ENCODE peak calls at places on chromosomes 13 and 19, in seven cellular contexts. A is foreskin keratinocyte, U is fibroblast of lung, M is psoas muscle, E is Peyer's patch, J is ovary, O is heart left ventricle. Z is an unnamed sample.

GRCh38 chr19:1408300-1409203 is 1.2 kb downstream of the DAZAP1 start:
- DNase-seq in U (peak), O (peak), A (no peak), J (peak), M (peak), E (peak), Z (no peak)

GRCh38 chr13:77876176-77876575 is 42.5 kb downstream of the EDNRB start:
- DNase-seq in E (no peak), O (no peak), M (no peak), A (no peak), J (no peak), U (peak), Z (no peak)

GRCh38 chr19:3656073-3656746 is 29.6 kb upstream of the CACTIN start:
- DNase-seq in J (no peak), M (no peak), A (no peak), O (no peak), U (peak), E (no peak), Z (no peak)

GRCh38 chr13:99176309-99177276 is 24.1 kb upstream of the UBAC2 start:
- DNase-seq in M (peak), A (no peak), U (peak), E (peak), O (peak), J (peak), Z (peak)

GRCh38 chr13:102141625-102142472 is 260.0 kb downstream of the FGF14 start:
- DNase-seq in U (peak), M (no peak), A (no peak), O (no peak), J (no peak), E (no peak), Z (no peak)

GRCh38 chr19:29620931-29621351 is 14.9 kb downstream of the POP4 start:
- DNase-seq in J (no peak), M (no peak), O (peak), A (no peak), U (no peak), E (no peak), Z (no peak)

GRCh38 chr19:18232540-18233223 is 6.4 kb upstream of the PDE4C start:
- DNase-seq in O (no peak), E (no peak), J (no peak), M (no peak), A (no peak), U (no peak), Z (no peak)

GRCh38 chr19:50975766-50976165 is 6.4 kb upstream of the KLK6 start:
- DNase-seq in O (no peak), E (no peak), U (no peak), M (no peak), J (no peak), A (no peak), Z (no peak)

GRCh38 chr19:35983177-35983576 is 11.8 kb upstream of the SDHAF1 start:
- DNase-seq in E (no peak), M (no peak), J (no peak), O (no peak), U (no peak), A (no peak), Z (no peak)

DNA sequence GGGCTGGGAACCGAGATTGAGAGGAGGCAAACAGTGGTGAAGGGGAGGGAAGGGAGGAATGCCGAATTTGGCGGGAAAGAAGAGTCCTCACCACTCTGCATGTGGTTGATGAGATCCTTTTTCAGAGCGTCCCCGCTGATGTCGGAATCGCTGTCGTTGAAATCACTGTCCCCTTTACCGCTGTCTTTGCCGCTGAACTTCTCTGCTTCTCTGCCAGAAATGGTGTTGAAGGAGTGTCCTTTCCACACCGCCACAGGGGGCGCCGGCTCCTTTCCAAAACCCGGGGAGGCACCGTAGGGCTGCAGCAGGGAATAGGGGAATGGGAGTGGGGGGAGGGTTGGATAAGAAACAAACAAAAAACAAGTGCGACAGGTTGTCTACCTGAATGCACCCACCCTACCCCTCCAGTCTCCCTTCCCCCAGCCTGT is 3.1 kb downstream of the PCDH8 start:
- DNase-seq in O (no peak), U (no peak), A (no peak), J (no peak), E (no peak), M (no peak), Z (no peak)
- TF ChIP-seq CTCF in O (no peak), U (no peak), A (peak), J (no peak), E (no peak), M (no peak), Z (no peak)

GRCh38 chr13:37106642-37107041 is 1.2 kb upstream of the CSNK1A1L start:
- DNase-seq in E (no peak), A (no peak), J (no peak), M (no peak), O (no peak), U (no peak), Z (no peak)

GRCh38 chr13:37105251-37105714 is at the start of gene CSNK1A1L:
- DNase-seq in A (no peak), O (no peak), U (no peak), M (no peak), J (no peak), E (no peak), Z (no peak)

GRCh38 chr13:37107868-37108267 is 2.4 kb upstream of the CSNK1A1L start:
- DNase-seq in U (no peak), E (no peak), M (no peak), O (no peak), A (no peak), J (no peak), Z (no peak)

DNA sequence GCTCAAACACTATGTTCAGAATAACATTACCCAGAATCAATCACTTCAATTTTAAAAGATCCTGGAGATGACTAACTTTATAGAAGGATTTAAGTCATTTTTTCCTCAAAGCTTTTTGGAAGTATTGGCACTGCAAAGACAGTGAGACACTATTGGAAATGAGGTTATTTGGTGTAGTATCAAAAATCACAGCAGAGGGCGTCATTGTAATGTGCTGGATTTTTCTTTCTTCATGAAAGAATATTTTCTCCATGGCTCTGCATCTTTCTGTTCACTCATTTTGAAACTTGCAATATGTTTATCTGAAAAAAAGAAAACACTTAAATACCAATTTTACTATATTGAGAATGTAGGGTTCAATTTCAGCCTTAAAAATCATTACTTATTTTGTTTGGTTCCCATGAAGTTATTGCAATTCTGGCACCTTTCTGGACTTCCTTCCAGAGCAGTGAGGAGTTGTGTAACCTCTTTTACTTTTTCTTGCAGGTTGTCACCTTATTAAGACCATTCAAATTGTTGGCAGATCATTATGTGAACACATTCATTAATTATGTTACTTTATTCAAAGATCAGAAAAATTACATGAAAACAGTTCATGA is 3.7 kb upstream of the CSNK1A1L start:
- DNase-seq in U (peak), A (no peak), E (no peak), M (no peak), J (no peak), O (no peak), Z (no peak)
- TF ChIP-seq CTCF in U (peak), A (peak), E (peak), M (peak), J (peak), O (peak), Z (peak)

GRCh38 chr13:75541961-75542360 is 4.3 kb upstream of the COMMD6 start:
- DNase-seq in U (no peak), O (no peak), A (no peak), E (no peak), M (no peak), J (no peak), Z (no peak)

GRCh38 chr13:75541287-75541686 is 3.6 kb upstream of the COMMD6 start:
- DNase-seq in M (no peak), U (no peak), O (no peak), A (no peak), E (no peak), J (no peak), Z (no peak)

GRCh38 chr13:75533866-75534265 is 3.8 kb downstream of the COMMD6 start:
- DNase-seq in U (no peak), A (no peak), E (no peak), O (no peak), M (no peak), J (no peak), Z (no peak)

DNA sequence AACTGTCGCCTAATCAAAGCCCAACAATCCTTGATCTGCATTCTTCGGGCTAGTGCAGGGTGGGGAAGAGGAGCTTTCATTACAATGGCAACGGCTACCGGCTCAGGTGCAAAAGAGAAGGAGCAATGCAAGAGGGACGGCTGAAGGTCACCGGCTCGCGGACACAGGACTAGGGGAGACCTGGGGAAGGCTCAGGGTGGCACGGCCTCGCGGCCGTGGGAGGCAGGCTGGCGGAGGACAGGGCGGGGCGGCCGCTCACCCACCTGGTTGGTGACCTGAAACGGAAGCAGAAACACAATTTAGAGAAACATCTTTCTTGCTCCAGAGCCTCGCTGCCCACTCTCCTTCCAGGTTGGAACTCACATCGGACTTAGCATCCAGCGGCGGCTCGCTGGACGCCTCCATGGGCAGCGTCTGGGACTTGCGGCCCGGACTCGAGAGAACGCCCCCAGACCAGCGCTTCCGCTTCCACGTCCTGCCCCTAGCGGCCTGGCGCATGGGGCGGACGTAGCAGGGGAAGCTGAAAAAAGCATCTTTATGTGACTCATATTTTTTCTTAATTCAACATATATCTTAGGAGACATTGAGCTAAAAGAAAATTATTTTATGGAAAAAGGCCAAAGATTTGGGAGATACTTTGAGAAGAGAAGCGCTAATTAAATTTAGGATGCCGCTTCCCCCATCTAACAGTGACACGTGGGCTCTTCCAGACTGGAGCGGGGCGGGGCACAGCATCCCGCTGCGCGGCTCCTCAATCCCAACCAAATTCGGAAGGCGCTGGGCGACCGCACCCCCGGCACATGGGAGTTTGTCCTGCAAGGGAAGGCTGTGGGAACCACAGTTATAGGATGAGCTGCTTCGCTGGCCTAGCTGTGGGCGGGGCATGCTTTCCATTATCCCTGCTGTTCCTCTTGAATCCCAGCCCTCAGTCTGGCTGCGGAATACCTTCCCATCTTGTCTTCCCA is at the start of gene COMMD6:
- DNase-seq in E (peak), M (peak), A (peak), O (peak), U (peak), J (peak), Z (peak)
- TF ChIP-seq CTCF in E (peak), M (peak), A (peak), O (peak), U (no peak), J (peak), Z (peak)

GRCh38 chr13:74443623-74444022 is 309.4 kb upstream of the KLF12 start:
- DNase-seq in O (no peak), M (no peak), A (peak), J (no peak), E (no peak), U (peak), Z (no peak)

GRCh38 chr13:74444877-74445479 is 310.8 kb upstream of the KLF12 start:
- DNase-seq in A (no peak), E (no peak), O (no peak), J (no peak), U (peak), M (no peak), Z (no peak)

GRCh38 chr13:74438911-74439310 is 304.7 kb upstream of the KLF12 start:
- DNase-seq in A (no peak), O (no peak), M (no peak), J (no peak), U (no peak), E (no peak), Z (no peak)

GRCh38 chr13:74444161-74444571 is 310.0 kb upstream of the KLF12 start:
- DNase-seq in O (no peak), U (no peak), A (peak), M (no peak), E (no peak), J (no peak), Z (no peak)

DNA sequence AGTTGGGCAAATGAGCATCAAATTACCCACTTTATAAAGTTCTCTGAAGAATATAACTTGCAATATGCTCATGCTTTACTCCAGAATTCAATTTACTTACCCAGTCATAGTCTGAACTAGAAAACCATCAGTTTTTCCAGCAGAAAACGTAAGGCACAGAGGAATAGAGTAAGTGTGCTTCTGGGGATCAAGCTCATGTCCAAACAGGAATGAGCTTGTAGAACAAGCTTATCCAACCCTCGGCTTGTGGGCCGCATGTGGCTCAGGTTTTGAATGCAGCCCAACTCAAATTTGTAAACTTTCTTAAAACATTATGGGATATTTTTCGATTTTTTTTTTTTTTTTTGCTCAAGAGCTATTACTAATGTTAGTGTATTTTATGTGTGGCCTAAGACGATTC is 308.5 kb upstream of the KLF12 start:
- DNase-seq in O (no peak), J (no peak), M (no peak), E (no peak), U (no peak), A (peak), Z (no peak)
- TF ChIP-seq CTCF in O (no peak), J (no peak), M (no peak), E (no peak), U (no peak), A (no peak), Z (no peak)

GRCh38 chr19:8138201-8138600 is 11.2 kb downstream of the FBN3 start:
- DNase-seq in U (no peak), M (no peak), E (no peak), A (no peak), O (no peak), J (no peak), Z (no peak)

GRCh38 chr19:8143041-8143440 is 6.4 kb downstream of the FBN3 start:
- DNase-seq in J (no peak), O (no peak), E (no peak), A (no peak), U (no peak), M (no peak), Z (no peak)

GRCh38 chr19:8145969-8146368 is 3.4 kb downstream of the FBN3 start:
- DNase-seq in J (no peak), U (no peak), M (no peak), A (no peak), E (no peak), O (no peak), Z (no peak)

GRCh38 chr19:8144273-8144672 is 5.1 kb downstream of the FBN3 start:
- DNase-seq in J (no peak), M (no peak), A (no peak), O (no peak), U (no peak), E (no peak), Z (no peak)

GRCh38 chr19:8141726-8142524 is 7.5 kb downstream of the FBN3 start:
- DNase-seq in O (no peak), U (no peak), E (no peak), A (no peak), M (no peak), J (no peak), Z (no peak)
- TF ChIP-seq CTCF in O (no peak), U (no peak), E (no peak), A (no peak), M (no peak), J (no peak), Z (no peak)

DNA sequence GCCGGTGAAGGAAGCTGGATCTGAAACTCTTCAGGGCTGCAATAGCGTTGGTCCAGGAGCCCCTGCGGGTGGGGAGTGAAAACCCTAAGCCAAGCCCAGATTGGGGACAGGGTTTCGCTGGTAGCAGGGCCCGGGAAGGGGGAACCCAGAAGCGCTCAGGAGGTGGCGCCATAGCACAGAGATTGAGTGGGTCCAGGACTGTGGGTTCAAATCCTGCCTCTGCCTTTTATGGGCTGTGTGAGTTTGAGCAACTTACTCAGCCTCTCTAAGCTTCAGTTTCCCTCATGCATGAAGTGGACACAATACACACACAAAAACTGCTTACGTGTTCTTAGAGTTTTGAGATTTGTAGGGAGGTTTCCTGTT is 8.3 kb upstream of the SYCN start:
- DNase-seq in O (no peak), J (no peak), U (peak), A (no peak), M (no peak), E (peak), Z (no peak)
- TF ChIP-seq CTCF in O (peak), J (no peak), U (peak), A (peak), M (no peak), E (no peak), Z (no peak)

DNA sequence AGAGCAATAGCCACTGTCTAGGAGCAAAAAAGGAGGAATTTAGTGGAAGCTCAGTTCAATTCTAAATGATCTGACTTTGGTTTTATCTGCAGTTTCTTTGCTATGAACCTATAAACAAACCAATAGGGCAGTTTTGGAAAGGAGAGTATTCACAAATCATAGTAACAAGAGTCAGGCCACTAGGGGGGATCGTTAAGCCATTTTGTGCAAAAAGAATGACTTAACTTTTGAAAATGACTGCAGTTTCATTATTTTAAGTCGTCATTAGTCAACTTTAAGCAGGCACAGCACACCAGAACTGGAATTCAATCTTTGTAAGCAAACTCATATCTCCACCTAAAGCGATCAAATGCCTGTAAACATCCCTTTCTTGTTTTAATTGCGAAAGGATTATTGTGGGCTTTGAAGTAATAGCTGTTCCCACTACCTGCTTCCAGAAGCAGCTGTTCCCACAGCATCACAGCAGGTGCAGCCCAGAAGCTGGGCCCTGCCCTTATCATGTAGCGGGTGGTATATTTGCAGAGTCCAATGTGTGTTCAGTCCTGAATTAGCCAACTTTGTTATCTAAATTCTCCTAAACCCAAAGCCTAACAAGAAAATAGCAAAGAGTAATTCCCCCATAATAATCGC is 51.5 kb downstream of the SOX21 start:
- DNase-seq in U (peak), M (no peak), A (no peak), J (no peak), E (no peak), O (no peak), Z (no peak)
- TF ChIP-seq CTCF in U (peak), M (no peak), A (peak), J (no peak), E (no peak), O (peak), Z (no peak)

DNA sequence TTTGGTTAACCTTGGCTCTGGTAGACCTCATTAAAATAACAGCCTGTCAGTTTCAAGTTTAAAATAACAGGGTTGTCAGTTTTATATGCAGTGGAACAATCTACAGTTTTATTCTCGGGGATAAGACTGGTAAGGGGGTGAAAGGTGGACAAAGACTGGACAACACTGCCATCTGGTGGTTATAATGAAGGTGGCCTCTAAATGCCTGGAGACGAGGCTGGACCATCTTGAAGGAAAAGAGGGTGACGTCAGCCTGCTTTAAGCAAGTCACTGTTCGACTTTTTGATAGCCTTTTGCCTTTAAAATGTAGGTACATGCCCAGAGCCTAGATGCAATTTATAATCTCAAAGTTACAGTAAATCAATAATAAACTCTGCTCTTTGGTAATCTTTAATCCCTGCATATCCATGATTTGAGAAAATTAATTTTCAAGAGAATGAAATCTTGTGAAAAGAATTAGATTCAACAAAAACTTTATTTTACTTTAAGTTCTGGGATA is 117.0 kb downstream of the DCT start:
- DNase-seq in O (no peak), U (peak), M (no peak), A (peak), E (no peak), J (no peak), Z (no peak)
- TF ChIP-seq CTCF in O (peak), U (peak), M (peak), A (peak), E (peak), J (peak), Z (peak)

DNA sequence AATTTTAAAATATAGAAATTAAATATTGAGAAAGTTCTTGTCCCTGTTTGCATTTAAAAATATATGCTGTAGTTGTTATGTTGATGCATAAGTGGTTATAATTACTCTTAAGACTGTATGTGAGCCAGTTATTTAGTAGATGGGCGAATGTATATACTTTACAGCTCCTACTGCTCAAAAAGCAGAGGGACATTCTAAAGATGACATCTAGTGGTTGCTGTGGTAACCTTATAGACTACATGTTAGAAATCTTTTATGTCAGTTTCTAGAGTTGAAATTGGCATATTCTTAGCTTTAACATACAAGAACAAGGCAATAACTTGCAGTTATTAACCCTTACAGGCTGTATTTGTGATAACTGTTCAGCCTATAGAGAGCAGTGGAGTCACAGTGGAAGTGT is 160.5 kb downstream of the OLFM4 start:
- DNase-seq in E (no peak), O (no peak), U (no peak), A (no peak), M (no peak), J (no peak), Z (no peak)
- TF ChIP-seq CTCF in E (no peak), O (no peak), U (no peak), A (peak), M (no peak), J (no peak), Z (no peak)